ENCODE peak calls at places on chromosomes 3 and 15, in ten cellular contexts. F is fibroblast of the aortic adventitia, Z is GM23248, S is uterus, B is mucosa of descending colon, N is OCI-LY7, A is esophagus muscularis mucosa, Y is cardiac muscle cell, W is HCT116, G is Karpas-422. X is an unnamed sample.

GRCh38 chr3:195542261-195542660 is 864 bp downstream of the PPP1R2 start:
- DNase-seq in F (peak), Z (peak), S (no peak), B (no peak), N (peak), A (peak), Y (no peak), W (no peak), G (peak), X (no peak)

GRCh38 chr3:32794487-32795308 is 23.1 kb upstream of the TRIM71 start:
- DNase-seq in F (no peak), Z (peak), S (no peak), B (no peak), N (no peak), A (no peak), Y (peak), W (no peak), G (no peak), X (peak)

GRCh38 chr3:186464424-186465093 is 79.6 kb downstream of the CRYGS start:
- DNase-seq in F (no peak), Z (no peak), S (no peak), B (no peak), N (peak), A (peak), Y (no peak), W (no peak), G (peak), X (no peak)

GRCh38 chr3:188469228-188469885 is 315.4 kb downstream of the LPP start:
- DNase-seq in F (no peak), Z (no peak), S (no peak), B (no peak), N (no peak), A (no peak), Y (no peak), W (no peak), G (no peak), X (no peak)

GRCh38 chr15:41794081-41794480 is 19.8 kb downstream of the MAPKBP1 start:
- DNase-seq in F (no peak), Z (peak), S (no peak), B (no peak), N (no peak), A (no peak), Y (no peak), W (no peak), G (no peak), X (no peak)

GRCh38 chr3:194046995-194047681 is 88.8 kb upstream of the HES1 start:
- DNase-seq in F (no peak), Z (peak), S (no peak), B (peak), N (peak), A (no peak), Y (peak), W (no peak), G (no peak), X (no peak)

GRCh38 chr15:89068325-89068784 is 19.9 kb upstream of the ABHD2 start:
- DNase-seq in F (peak), Z (peak), S (peak), B (no peak), N (no peak), A (no peak), Y (no peak), W (no peak), G (no peak), X (peak)

GRCh38 chr15:80567721-80568157 is 127.4 kb upstream of the ABHD17C start:
- DNase-seq in F (peak), Z (peak), S (peak), B (no peak), N (peak), A (no peak), Y (peak), W (peak), G (peak), X (peak)

GRCh38 chr3:195084746-195085145 is 186.2 kb downstream of the XXYLT1 start:
- DNase-seq in F (no peak), Z (no peak), S (no peak), B (peak), N (no peak), A (no peak), Y (no peak), W (no peak), G (no peak), X (no peak)

GRCh38 chr15:72184165-72184811 is 13.3 kb downstream of the GRAMD2A start:
- DNase-seq in F (peak), Z (peak), S (no peak), B (peak), N (no peak), A (no peak), Y (peak), W (peak), G (no peak), X (no peak)

GRCh38 chr3:52026016-52026415 is 30.3 kb upstream of the RPL29 start:
- DNase-seq in F (no peak), Z (no peak), S (no peak), B (no peak), N (no peak), A (no peak), Y (no peak), W (no peak), G (no peak), X (no peak)

GRCh38 chr15:90757461-90757860 is 40.3 kb downstream of the BLM start:
- DNase-seq in F (no peak), Z (no peak), S (no peak), B (no peak), N (no peak), A (no peak), Y (no peak), W (no peak), G (no peak), X (no peak)

GRCh38 chr15:90762109-90762508 is 45.0 kb downstream of the BLM start:
- DNase-seq in F (peak), Z (peak), S (peak), B (no peak), N (no peak), A (no peak), Y (peak), W (no peak), G (no peak), X (peak)

GRCh38 chr15:90763700-90764099 is 46.6 kb downstream of the BLM start:
- DNase-seq in F (no peak), Z (no peak), S (no peak), B (no peak), N (no peak), A (no peak), Y (no peak), W (no peak), G (no peak), X (no peak)

GRCh38 chr15:90761629-90762028 is 44.5 kb downstream of the BLM start:
- DNase-seq in F (no peak), Z (no peak), S (no peak), B (no peak), N (no peak), A (no peak), Y (no peak), W (no peak), G (no peak), X (no peak)

GRCh38 chr15:90760661-90761232 is 43.6 kb downstream of the BLM start:
- DNase-seq in F (no peak), Z (no peak), S (no peak), B (no peak), N (no peak), A (no peak), Y (no peak), W (no peak), G (no peak), X (no peak)
- H3K4me3 ChIP-seq in F (no peak), Z (no peak), S (no peak), B (no peak), N (no peak), A (no peak), Y (no peak), W (no peak), G (no peak), X (no peak)

DNA sequence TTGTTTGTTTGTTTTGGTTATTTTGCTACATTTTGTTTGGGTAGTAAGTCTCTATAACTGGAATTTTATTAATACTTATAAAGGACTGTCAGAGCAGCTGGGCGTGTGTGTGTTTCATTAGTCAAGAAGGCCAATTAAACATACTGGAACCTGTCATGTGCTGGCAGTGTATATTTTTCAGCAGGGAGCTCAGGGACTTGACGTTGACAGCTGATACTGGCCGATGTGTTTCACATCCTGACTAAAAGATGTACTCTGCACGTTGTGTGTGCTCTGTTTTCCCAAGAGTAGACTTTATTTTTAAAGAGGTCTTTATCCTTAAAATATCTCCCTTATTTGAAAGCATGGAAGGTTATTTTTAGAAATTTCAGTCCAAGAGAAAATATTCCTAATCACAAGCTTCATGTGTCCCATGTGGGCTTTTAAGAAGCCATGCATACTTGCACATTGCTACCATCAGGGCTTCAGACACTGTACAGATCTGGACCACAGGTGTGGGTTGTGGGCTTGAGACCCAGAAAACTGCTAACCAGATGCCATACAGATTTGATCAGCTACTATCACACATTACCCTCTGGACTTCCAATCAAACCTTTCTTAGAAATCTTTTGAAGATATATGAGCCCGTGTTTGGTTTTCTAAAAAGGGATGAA is 135.9 kb downstream of the FEZF2 start:
- DNase-seq in F (no peak), Z (no peak), S (no peak), B (no peak), N (no peak), A (no peak), Y (peak), W (no peak), G (no peak), X (no peak)
- H3K4me3 ChIP-seq in F (no peak), Z (no peak), S (no peak), B (no peak), N (no peak), A (no peak), Y (no peak), W (no peak), G (no peak), X (no peak)

GRCh38 chr3:97721446-97721845 is 43.1 kb upstream of the ARL6 start:
- DNase-seq in F (no peak), Z (no peak), S (no peak), B (no peak), N (no peak), A (no peak), Y (no peak), W (no peak), G (no peak), X (no peak)

GRCh38 chr3:97720417-97720816 is 44.1 kb upstream of the ARL6 start:
- DNase-seq in F (no peak), Z (peak), S (no peak), B (no peak), N (no peak), A (no peak), Y (no peak), W (no peak), G (no peak), X (no peak)

GRCh38 chr3:97713634-97714033 is 50.9 kb upstream of the ARL6 start:
- DNase-seq in F (no peak), Z (no peak), S (no peak), B (no peak), N (no peak), A (no peak), Y (no peak), W (no peak), G (no peak), X (no peak)

GRCh38 chr3:97719156-97719821 is 45.3 kb upstream of the ARL6 start:
- DNase-seq in F (peak), Z (peak), S (peak), B (peak), N (peak), A (no peak), Y (peak), W (peak), G (peak), X (peak)
- H3K4me3 ChIP-seq in F (peak), Z (peak), S (no peak), B (no peak), N (no peak), A (peak), Y (no peak), W (no peak), G (no peak), X (peak)

GRCh38 chr15:59999558-60000112 is 4.5 kb upstream of the FOXB1 start:
- DNase-seq in F (no peak), Z (no peak), S (no peak), B (no peak), N (no peak), A (no peak), Y (no peak), W (no peak), G (no peak), X (no peak)

GRCh38 chr15:60000824-60001641 is 3.1 kb upstream of the FOXB1 start:
- DNase-seq in F (no peak), Z (no peak), S (no peak), B (no peak), N (no peak), A (no peak), Y (no peak), W (no peak), G (no peak), X (no peak)

GRCh38 chr15:60001642-60002527 is 2.2 kb upstream of the FOXB1 start:
- DNase-seq in F (no peak), Z (no peak), S (no peak), B (no peak), N (no peak), A (no peak), Y (no peak), W (no peak), G (no peak), X (no peak)

GRCh38 chr15:59999064-59999377 is 5.1 kb upstream of the FOXB1 start:
- DNase-seq in F (no peak), Z (no peak), S (no peak), B (no peak), N (no peak), A (no peak), Y (no peak), W (no peak), G (no peak), X (no peak)

DNA sequence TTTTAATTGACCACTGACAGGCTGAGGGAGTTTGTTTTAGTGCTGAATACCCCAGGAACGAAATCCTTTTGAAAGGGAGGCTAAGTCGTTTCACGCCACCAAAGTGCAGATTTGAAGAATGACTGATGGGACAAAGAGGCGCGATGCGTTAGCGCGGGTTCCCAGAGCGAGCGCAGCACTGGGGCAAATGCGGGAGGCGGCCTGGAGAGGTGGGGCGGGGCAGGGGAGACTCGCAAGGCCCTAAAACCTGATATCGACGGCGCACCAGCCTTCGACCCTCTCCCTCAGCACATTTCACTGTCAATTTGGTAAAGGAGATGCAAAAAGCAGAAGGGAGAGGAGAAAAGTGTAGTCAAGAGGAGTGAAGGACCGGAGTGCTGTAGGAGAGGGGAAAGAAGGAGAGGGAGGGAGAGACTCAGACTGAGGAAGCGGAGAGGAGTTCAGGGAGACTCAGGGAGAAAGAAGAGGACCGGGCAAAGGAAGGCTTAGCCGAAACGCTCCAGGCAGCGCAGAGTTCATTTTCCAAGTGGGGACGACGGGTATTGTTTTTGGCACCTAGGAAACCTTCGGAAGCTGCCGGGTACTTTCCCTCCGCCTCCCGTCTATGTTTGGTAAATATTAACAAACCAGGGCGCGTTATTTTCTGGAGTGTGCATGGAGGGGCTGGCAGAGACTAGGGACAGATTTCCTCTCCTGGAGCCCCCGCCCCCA is 3.8 kb upstream of the FOXB1 start:
- DNase-seq in F (no peak), Z (no peak), S (no peak), B (no peak), N (no peak), A (no peak), Y (no peak), W (no peak), G (no peak), X (no peak)
- H3K4me3 ChIP-seq in F (no peak), Z (no peak), S (no peak), B (no peak), N (no peak), A (no peak), Y (no peak), W (no peak), G (no peak), X (no peak)

DNA sequence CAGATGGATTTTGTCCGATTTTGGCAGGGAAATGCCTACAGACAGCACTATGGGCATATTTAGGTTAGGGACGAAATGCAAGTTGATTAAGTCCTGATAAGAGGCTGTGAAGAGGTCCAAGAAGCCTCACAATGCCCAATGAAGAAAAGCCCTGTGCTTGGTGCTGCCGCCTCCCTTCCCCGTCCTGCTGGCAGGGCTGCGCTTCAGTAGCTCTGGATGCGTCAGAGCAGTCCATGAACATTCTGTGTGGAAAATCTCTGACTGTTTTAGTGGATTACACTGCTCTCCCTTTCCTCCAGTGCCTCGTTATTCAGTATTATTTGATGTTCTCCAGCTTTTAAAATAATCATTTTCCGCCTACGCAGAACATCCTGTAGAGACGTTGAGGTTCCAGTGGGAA is 39.6 kb downstream of the MLH1 start:
- DNase-seq in F (peak), Z (no peak), S (peak), B (no peak), N (no peak), A (no peak), Y (no peak), W (no peak), G (no peak), X (no peak)
- H3K4me3 ChIP-seq in F (no peak), Z (no peak), S (no peak), B (no peak), N (no peak), A (no peak), Y (no peak), W (no peak), G (no peak), X (no peak)

DNA sequence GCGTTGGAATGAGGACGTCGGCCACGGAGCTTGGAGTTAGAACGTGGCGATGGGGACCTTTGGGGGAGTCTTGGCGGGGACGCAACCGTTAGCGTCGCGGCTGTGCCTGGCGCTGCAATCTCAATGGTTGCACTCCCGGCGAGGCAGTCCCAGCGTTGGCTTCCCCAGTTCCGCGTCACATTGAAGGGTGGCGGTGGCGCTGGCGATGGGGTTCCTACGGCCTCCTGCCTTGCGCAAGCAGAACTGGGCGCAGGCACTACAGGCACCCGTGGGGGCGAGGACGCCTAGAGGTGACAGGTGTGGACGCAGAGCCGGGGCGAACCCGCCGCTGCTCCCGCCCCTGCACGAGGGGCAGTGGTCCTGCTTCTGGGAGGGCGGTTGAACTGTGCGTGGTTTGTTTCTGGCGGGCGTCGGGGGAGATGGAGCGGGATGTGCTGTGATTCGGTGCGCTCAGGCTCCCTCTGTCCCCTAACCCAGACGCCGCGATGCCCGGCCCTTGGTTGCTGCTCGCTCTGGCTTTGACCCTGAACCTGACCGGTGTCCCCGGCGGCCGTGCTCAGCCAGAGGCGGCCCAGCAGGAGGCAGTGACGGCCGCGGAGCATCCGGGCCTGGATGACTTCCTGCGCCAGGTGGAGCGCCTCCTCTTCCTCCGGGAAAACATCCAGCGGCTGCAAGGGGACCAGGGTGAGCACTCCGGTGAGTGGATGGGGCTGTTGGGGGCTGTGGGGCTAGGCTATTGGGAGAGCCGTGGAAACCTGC is 991 bp downstream of the TRH start:
- DNase-seq in F (no peak), Z (peak), S (no peak), B (no peak), N (no peak), A (no peak), Y (peak), W (no peak), G (no peak), X (no peak)
- H3K4me3 ChIP-seq in F (no peak), Z (no peak), S (no peak), B (no peak), N (no peak), A (peak), Y (peak), W (no peak), G (no peak), X (no peak)

GRCh38 chr3:143658116-143658515 is 190.2 kb downstream of the SLC9A9 start:
- DNase-seq in F (no peak), Z (no peak), S (no peak), B (no peak), N (no peak), A (no peak), Y (no peak), W (no peak), G (no peak), X (no peak)
- H3K4me3 ChIP-seq in F (no peak), Z (no peak), S (no peak), B (no peak), N (no peak), A (no peak), Y (no peak), W (no peak), G (no peak), X (no peak)

DNA sequence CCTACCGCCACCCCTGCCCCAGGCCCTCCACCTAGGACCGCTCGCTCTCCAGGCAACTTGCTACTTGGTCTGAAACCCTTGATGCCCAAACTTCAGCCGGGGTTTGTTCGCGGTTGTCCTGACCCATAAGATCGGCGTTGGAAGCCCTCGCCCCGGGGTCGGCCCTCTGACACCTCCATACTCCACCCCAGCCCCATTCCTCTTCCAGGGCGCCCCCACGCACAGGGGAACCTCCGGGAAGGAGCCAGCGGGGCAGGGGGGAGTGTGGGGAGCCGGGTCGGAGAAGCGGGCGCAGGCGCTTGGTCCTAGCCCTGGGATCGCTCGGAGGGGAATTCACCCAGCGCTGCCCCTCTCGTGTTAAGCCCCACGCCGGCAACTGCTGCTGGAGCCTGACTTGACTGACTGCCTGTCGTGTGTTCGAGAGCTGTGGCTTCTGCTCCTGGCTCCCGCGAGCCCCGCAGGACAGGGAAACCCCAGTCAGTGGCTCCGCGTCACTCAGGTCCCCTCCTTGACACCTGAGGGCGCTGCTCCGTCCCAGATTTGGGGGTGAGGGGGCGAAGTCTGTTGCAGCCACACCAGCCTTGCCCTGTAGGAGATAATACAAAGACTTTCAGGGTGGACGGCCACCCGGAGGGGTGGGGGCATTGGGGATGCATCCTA is 675 bp downstream of the RYR3 start:
- DNase-seq in F (no peak), Z (peak), S (peak), B (no peak), N (no peak), A (peak), Y (peak), W (no peak), G (no peak), X (no peak)
- H3K4me3 ChIP-seq in F (no peak), Z (no peak), S (peak), B (no peak), N (no peak), A (peak), Y (peak), W (no peak), G (no peak), X (no peak)